ENCODE peak calls at places on chromosomes 5 and 9, in seven cellular contexts. One of them, this sample, is unnamed.

GRCh38 chr9:2622361-2623045 is 916 bp downstream of the VLDLR start:
- DNase-seq in GM23248: peak
- DNase-seq in CD8-positive, alpha-beta T cell: no peak
- DNase-seq in Right ventricle myocardium superior: peak
- DNase-seq in Peyer's patch: no peak
- DNase-seq in frontal cortex: no peak
- DNase-seq in T-helper 17 cell: no peak
- DNase-seq in this sample: peak

GRCh38 chr5:41951224-41951623 is 26.1 kb downstream of the FBXO4 start:
- DNase-seq in GM23248: no peak
- DNase-seq in CD8-positive, alpha-beta T cell: no peak
- DNase-seq in Right ventricle myocardium superior: no peak
- DNase-seq in Peyer's patch: no peak
- DNase-seq in frontal cortex: no peak
- DNase-seq in T-helper 17 cell: no peak
- DNase-seq in this sample: no peak

GRCh38 chr5:13278148-13278547 is 666.3 kb downstream of the DNAH5 start:
- DNase-seq in GM23248: peak
- DNase-seq in CD8-positive, alpha-beta T cell: no peak
- DNase-seq in Right ventricle myocardium superior: no peak
- DNase-seq in Peyer's patch: no peak
- DNase-seq in frontal cortex: no peak
- DNase-seq in T-helper 17 cell: no peak
- DNase-seq in this sample: no peak

GRCh38 chr9:130290353-130291181 is 25.0 kb downstream of the HMCN2 start:
- DNase-seq in GM23248: no peak
- DNase-seq in CD8-positive, alpha-beta T cell: no peak
- DNase-seq in Right ventricle myocardium superior: peak
- DNase-seq in Peyer's patch: no peak
- DNase-seq in frontal cortex: no peak
- DNase-seq in T-helper 17 cell: no peak
- DNase-seq in this sample: peak

GRCh38 chr5:40141418-40141817 is 538.3 kb upstream of the PTGER4 start:
- DNase-seq in GM23248: no peak
- DNase-seq in CD8-positive, alpha-beta T cell: no peak
- DNase-seq in Right ventricle myocardium superior: no peak
- DNase-seq in Peyer's patch: no peak
- DNase-seq in frontal cortex: no peak
- DNase-seq in T-helper 17 cell: no peak
- DNase-seq in this sample: no peak

GRCh38 chr5:139642891-139643871 is 5.0 kb upstream of the CXXC5 start:
- DNase-seq in GM23248: no peak
- DNase-seq in CD8-positive, alpha-beta T cell: no peak
- DNase-seq in Right ventricle myocardium superior: no peak
- DNase-seq in Peyer's patch: peak
- DNase-seq in frontal cortex: peak
- DNase-seq in T-helper 17 cell: no peak
- DNase-seq in this sample: no peak

GRCh38 chr5:120366047-120366446 is 98.1 kb upstream of the PRR16 start:
- DNase-seq in GM23248: peak
- DNase-seq in CD8-positive, alpha-beta T cell: no peak
- DNase-seq in Right ventricle myocardium superior: no peak
- DNase-seq in Peyer's patch: no peak
- DNase-seq in frontal cortex: no peak
- DNase-seq in T-helper 17 cell: no peak
- DNase-seq in this sample: no peak

GRCh38 chr5:78291687-78292086 is 2.8 kb downstream of the AP3B1 start:
- DNase-seq in GM23248: peak
- DNase-seq in CD8-positive, alpha-beta T cell: no peak
- DNase-seq in Right ventricle myocardium superior: no peak
- DNase-seq in Peyer's patch: no peak
- DNase-seq in frontal cortex: no peak
- DNase-seq in T-helper 17 cell: no peak
- DNase-seq in this sample: no peak

GRCh38 chr5:148511832-148512347 is 128.1 kb downstream of the FBXO38 start:
- DNase-seq in GM23248: no peak
- DNase-seq in CD8-positive, alpha-beta T cell: no peak
- DNase-seq in Right ventricle myocardium superior: no peak
- DNase-seq in Peyer's patch: no peak
- DNase-seq in frontal cortex: no peak
- DNase-seq in T-helper 17 cell: no peak
- DNase-seq in this sample: no peak

This sample was measured in AG10803.